ENCODE peak calls at places on chromosome 6, in six cellular contexts. V is colonic mucosa, T is astrocyte, D is WERI-Rb-1, P is kidney, O is psoas muscle. M is an unnamed sample.

GRCh38 chr6:169604076-169604475 is 97.8 kb downstream of the WDR27 start:
- DNase-seq in V (no peak), T (no peak), D (no peak), P (no peak), O (no peak), M (no peak)

GRCh38 chr6:36028887-36029324 is 1.3 kb downstream of the MAPK14 start:
- DNase-seq in V (peak; percentile 79), T (peak; percentile 80), D (peak; percentile 64), P (peak; percentile 87), O (peak; percentile 73), M (no peak)

GRCh38 chr6:28683945-28684538 is 158.4 kb downstream of the GPX5 start:
- DNase-seq in V (peak; percentile 29), T (peak; percentile 8), D (peak; percentile 55), P (no peak), O (no peak), M (no peak)

GRCh38 chr6:165081944-165082532 is 227.4 kb downstream of the C6orf118 start:
- DNase-seq in V (no peak), T (no peak), D (no peak), P (no peak), O (no peak), M (no peak)

GRCh38 chr6:150004101-150004782 is 21.1 kb downstream of the RAET1L start:
- DNase-seq in V (no peak), T (no peak), D (no peak), P (no peak), O (no peak), M (no peak)

GRCh38 chr6:95352064-95352463 is 225.3 kb upstream of the MANEA start:
- DNase-seq in V (no peak), T (no peak), D (no peak), P (no peak), O (no peak), M (no peak)

GRCh38 chr6:12110523-12111154 is 98.5 kb downstream of the HIVEP1 start:
- DNase-seq in V (no peak), T (no peak), D (no peak), P (no peak), O (no peak), M (no peak)

GRCh38 chr6:118325220-118325860 is 222.8 kb upstream of the PLN start:
- DNase-seq in V (no peak), T (peak; percentile 32), D (no peak), P (no peak), O (peak; percentile 54), M (no peak)

GRCh38 chr6:2141644-2142290 is 103.6 kb downstream of the GMDS start:
- DNase-seq in V (no peak), T (no peak), D (no peak), P (no peak), O (no peak), M (no peak)

GRCh38 chr6:70310063-70310694 is 7.3 kb upstream of the COL9A1 start:
- DNase-seq in V (peak; percentile 24), T (peak; percentile 16), D (no peak), P (no peak), O (no peak), M (no peak)

GRCh38 chr6:155276638-155277037 is 12.8 kb downstream of the CLDN20 start:
- DNase-seq in V (no peak), T (no peak), D (no peak), P (no peak), O (no peak), M (no peak)

GRCh38 chr6:168007592-168008338 is 10.3 kb downstream of the KIF25 start:
- DNase-seq in V (no peak), T (peak; percentile 100), D (no peak), P (no peak), O (no peak), M (peak; percentile 97)

GRCh38 chr6:154937306-154938244 is 57.5 kb upstream of the TIAM2 start:
- DNase-seq in V (no peak), T (peak; percentile 56), D (no peak), P (no peak), O (no peak), M (peak; percentile 27)

GRCh38 chr6:56226946-56227879 is 20.2 kb downstream of the COL21A1 start:
- DNase-seq in V (no peak), T (peak; percentile 41), D (no peak), P (no peak), O (no peak), M (no peak)

GRCh38 chr6:140661691-140662090 is 1287.2 kb upstream of the CITED2 start:
- DNase-seq in V (no peak), T (peak; percentile 54), D (no peak), P (no peak), O (no peak), M (no peak)

GRCh38 chr6:155117266-155117665 is 122.2 kb downstream of the TIAM2 start:
- DNase-seq in V (no peak), T (peak; percentile 92), D (no peak), P (no peak), O (no peak), M (peak; percentile 57)

GRCh38 chr6:139068846-139069245 is 40.3 kb downstream of the ABRACL start:
- DNase-seq in V (no peak), T (no peak), D (no peak), P (no peak), O (no peak), M (no peak)

GRCh38 chr6:13729891-13730290 is 18.3 kb upstream of the RANBP9 start:
- DNase-seq in V (no peak), T (peak; percentile 78), D (no peak), P (no peak), O (no peak), M (peak; percentile 20)

GRCh38 chr6:16236648-16237199 is 1.7 kb upstream of the GMPR start:
- DNase-seq in V (peak; percentile 70), T (peak; percentile 58), D (no peak), P (no peak), O (no peak), M (peak; percentile 21)

GRCh38 chr6:16982827-16983226 is 119.0 kb upstream of the STMND1 start:
- DNase-seq in V (no peak), T (peak; percentile 99), D (no peak), P (no peak), O (no peak), M (peak; percentile 98)

GRCh38 chr6:67292169-67292568 is 1342.9 kb upstream of the ADGRB3 start:
- DNase-seq in V (no peak), T (no peak), D (no peak), P (no peak), O (no peak), M (no peak)

GRCh38 chr6:9831783-9832182 is 583.1 kb downstream of the TFAP2A start:
- DNase-seq in V (no peak), T (no peak), D (no peak), P (no peak), O (no peak), M (no peak)

GRCh38 chr6:73766040-73766439 is 70.0 kb downstream of the CD109 start:
- DNase-seq in V (no peak), T (no peak), D (no peak), P (no peak), O (no peak), M (no peak)

GRCh38 chr6:158057213-158057987 is 75.7 kb downstream of the SYNJ2 start:
- DNase-seq in V (no peak), T (peak; percentile 97), D (no peak), P (peak; percentile 63), O (no peak), M (peak; percentile 78)

GRCh38 chr6:16316741-16317251 is 78.4 kb downstream of the GMPR start:
- DNase-seq in V (no peak), T (peak; percentile 85), D (peak; percentile 43), P (no peak), O (no peak), M (no peak)

GRCh38 chr6:15585936-15586335 is 76.9 kb downstream of the DTNBP1 start:
- DNase-seq in V (no peak), T (no peak), D (no peak), P (no peak), O (no peak), M (no peak)

GRCh38 chr6:153183925-153184324 is 52.8 kb upstream of the RGS17 start:
- DNase-seq in V (no peak), T (no peak), D (no peak), P (no peak), O (no peak), M (no peak)

DNA sequence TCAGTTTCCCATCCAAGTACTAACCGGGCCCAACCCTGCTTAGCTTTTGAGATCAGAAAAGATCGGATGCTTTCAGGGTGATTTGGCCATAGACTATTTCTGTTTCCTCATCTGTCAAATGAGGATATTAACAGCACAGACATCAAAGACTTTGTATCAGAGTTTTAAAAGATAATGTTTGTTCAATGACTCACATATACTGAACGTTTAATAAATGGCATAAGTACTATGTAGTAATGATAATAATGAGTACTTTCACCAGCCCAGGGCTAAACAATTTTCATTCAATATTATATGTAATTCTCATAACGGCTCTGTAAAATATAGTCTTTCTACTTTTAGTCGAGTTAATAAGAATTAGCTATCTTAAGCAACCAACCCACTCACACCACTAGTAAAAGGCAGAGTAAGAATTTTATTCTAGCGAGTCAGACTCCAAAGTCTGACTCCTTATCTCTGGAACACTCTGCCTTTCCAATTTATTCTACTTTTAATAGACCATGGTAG is 216.5 kb downstream of the ARHGAP18 start:
- DNase-seq in V (no peak), T (peak; percentile 69), D (no peak), P (no peak), O (no peak), M (no peak)
- H3K4me3 ChIP-seq in V (no peak overlapping the region), T (no peak overlapping the region), D (no peak overlapping the region), P (no peak overlapping the region), O (no peak overlapping the region), M (no peak overlapping the region)

DNA sequence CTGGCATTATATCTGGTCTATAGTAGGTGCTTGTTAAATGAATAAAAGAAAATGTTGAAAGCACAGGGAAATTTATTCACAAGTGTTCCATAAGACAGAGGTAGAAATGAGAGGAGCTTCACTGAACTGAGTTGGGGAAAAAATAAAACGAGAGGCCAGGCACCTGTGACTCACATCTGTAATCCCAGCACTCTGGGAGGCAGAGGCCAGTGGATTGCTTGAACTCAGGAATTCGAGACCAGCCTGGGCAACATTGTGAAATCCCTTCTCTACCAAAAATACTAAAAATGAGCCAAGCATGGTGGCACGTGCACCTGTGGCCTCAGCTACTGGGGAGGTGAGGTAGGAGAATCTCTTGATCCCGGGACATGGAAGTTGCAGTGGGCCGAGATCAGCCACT is 28.1 kb upstream of the IBTK start:
- DNase-seq in V (no peak), T (no peak), D (no peak), P (no peak), O (no peak), M (no peak)
- H3K27ac ChIP-seq in V (no peak overlapping the region), T (no peak overlapping the region), D (no peak overlapping the region), P (no peak overlapping the region), O (no peak overlapping the region), M (no peak overlapping the region)

GRCh38 chr6:122399348-122400120 is at the start of gene HSF2:
- DNase-seq in V (peak; percentile 96), T (peak; percentile 98), D (peak; percentile 97), P (peak; percentile 99), O (peak; percentile 98), M (peak; percentile 98)
- TF ChIP-seq CTCF in V (no peak), T (no peak), D (peak; percentile 31), P (peak; percentile 15), O (peak; percentile 22), M (peak; percentile 29)

DNA sequence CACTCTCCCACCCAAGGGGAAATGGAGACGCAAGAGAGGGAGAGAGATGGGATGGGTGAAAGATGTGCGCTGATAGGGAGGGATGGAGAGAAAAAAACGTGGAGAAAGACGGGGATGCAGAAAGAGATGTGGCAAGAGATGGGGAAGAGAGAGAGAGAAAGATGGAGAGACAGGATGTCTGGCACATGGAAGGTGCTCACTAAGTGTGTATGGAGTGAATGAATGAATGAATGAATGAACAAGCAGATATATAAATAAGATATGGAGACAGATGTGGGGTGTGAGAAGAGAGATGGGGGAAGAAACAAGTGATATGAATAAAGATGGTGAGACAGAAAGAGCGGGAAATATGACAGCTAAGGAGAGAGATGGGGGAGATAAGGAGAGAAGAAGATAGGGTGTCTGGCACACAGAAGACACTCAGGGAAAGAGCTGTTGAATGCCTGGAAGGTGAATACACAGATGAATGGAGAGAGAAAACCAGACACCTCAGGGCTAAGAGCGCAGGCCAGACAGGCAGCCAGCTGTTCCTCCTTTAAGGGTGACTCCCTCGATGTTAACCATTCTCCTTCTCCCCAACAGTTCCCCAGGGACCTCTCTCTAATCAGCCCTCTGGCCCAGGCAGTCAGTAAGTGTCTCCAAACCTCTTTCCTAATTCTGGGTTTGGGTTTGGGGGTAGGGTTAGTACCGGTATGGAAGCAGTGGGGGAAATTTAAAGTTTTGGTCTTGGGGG is 753 bp downstream of the TNF start:
- DNase-seq in V (no peak), T (no peak), D (no peak), P (no peak), O (peak; percentile 10), M (no peak)
- H3K4me3 ChIP-seq in V (peak overlapping the region; percentile 34), T (no peak overlapping the region), D (no peak overlapping the region), P (peak overlapping the region; percentile 37), O (peak overlapping the region; percentile 54), M (no peak overlapping the region)

M was measured in AG04450.